ENCODE peak calls at places on chromosomes 7 and 10, in eight cellular contexts. J is naive thymus-derived CD4-positive, alpha-beta T cell; O is heart right ventricle; Q is GM23338; U is A549; B is NCI-H460; D is activated T-cell treated with anti-CD3 and anti-CD28 coated beads for 1 hour; M is ELR. P is an unnamed sample.

GRCh38 chr10:29212597-29212996 is 76.3 kb upstream of the LYZL1 start:
- DNase-seq in O (no peak), M (no peak), J (no peak), U (no peak), B (no peak), Q (no peak), D (no peak), P (no peak)

GRCh38 chr7:26567263-26567662 is 275.6 kb downstream of the SNX10 start:
- DNase-seq in U (no peak), M (no peak), O (no peak), D (no peak), Q (peak), J (no peak), B (no peak), P (no peak)

GRCh38 chr10:43140414-43140813 is 2.2 kb downstream of the CSGALNACT2 start:
- DNase-seq in U (peak), B (peak), O (no peak), D (no peak), Q (no peak), M (peak), J (peak), P (peak)

GRCh38 chr10:58641095-58641531 is 128.4 kb downstream of the BICC1 start:
- DNase-seq in J (no peak), O (no peak), U (peak), B (no peak), D (no peak), Q (peak), M (peak), P (no peak)

GRCh38 chr7:70776627-70777101 is 355.3 kb upstream of the GALNT17 start:
- DNase-seq in O (no peak), U (no peak), D (no peak), Q (no peak), J (no peak), M (no peak), B (no peak), P (no peak)

GRCh38 chr10:25952857-25953256 is 18.8 kb downstream of the MYO3A start:
- DNase-seq in B (no peak), Q (no peak), U (no peak), O (no peak), D (no peak), M (no peak), J (no peak), P (no peak)

GRCh38 chr7:11261470-11261869 is 287.8 kb downstream of the PHF14 start:
- DNase-seq in U (peak), M (no peak), J (no peak), O (no peak), D (no peak), B (no peak), Q (no peak), P (no peak)

GRCh38 chr7:97174308-97174707 is 56.8 kb downstream of the SDHAF3 start:
- DNase-seq in J (no peak), O (no peak), Q (no peak), M (peak), B (no peak), D (no peak), U (no peak), P (no peak)

GRCh38 chr7:33459340-33459751 is 330.0 kb downstream of the BBS9 start:
- DNase-seq in D (no peak), O (no peak), B (peak), Q (peak), M (peak), U (peak), J (no peak), P (peak)

GRCh38 chr7:128352138-128352537 is 8.4 kb upstream of the RBM28 start:
- DNase-seq in Q (peak), B (no peak), O (peak), J (peak), D (no peak), M (no peak), U (peak), P (no peak)

GRCh38 chr7:113371376-113372043 is 253.2 kb upstream of the SMIM30 start:
- DNase-seq in Q (no peak), D (no peak), J (no peak), B (no peak), M (no peak), U (no peak), O (no peak), P (no peak)

GRCh38 chr10:132948351-132948750 is 6.0 kb upstream of the CFAP46 start:
- DNase-seq in M (no peak), U (no peak), B (no peak), O (no peak), D (no peak), J (no peak), Q (no peak), P (no peak)

GRCh38 chr10:80172896-80173295 is 32.4 kb downstream of the ANXA11 start:
- DNase-seq in M (no peak), Q (no peak), J (no peak), U (no peak), D (no peak), O (no peak), B (no peak), P (no peak)

GRCh38 chr7:112121290-112121689 is 84.9 kb downstream of the DOCK4 start:
- DNase-seq in U (no peak), M (no peak), O (no peak), D (no peak), Q (no peak), J (no peak), B (no peak), P (no peak)

GRCh38 chr10:126407831-126408230 is 19.6 kb upstream of the ADAM12 start:
- DNase-seq in M (peak), B (no peak), O (no peak), Q (no peak), D (no peak), J (no peak), U (no peak), P (no peak)

GRCh38 chr7:120856621-120857352 is 1.2 kb downstream of the TSPAN12 start:
- DNase-seq in U (peak), M (peak), J (no peak), D (no peak), O (peak), Q (peak), B (peak), P (no peak)

GRCh38 chr7:77982926-77983550 is 184.5 kb downstream of the PHTF2 start:
- DNase-seq in Q (no peak), M (peak), U (peak), B (no peak), O (no peak), J (no peak), D (no peak), P (no peak)

GRCh38 chr7:151051108-151051507 is 2.8 kb downstream of the ASIC3 start:
- DNase-seq in Q (peak), J (peak), B (peak), O (peak), M (peak), D (peak), U (no peak), P (no peak)

GRCh38 chr7:53214463-53214862 is 179.0 kb downstream of the POM121L12 start:
- DNase-seq in B (no peak), U (no peak), M (no peak), D (no peak), J (no peak), Q (no peak), O (no peak), P (no peak)

GRCh38 chr7:83984076-83984475 is 210.5 kb downstream of the SEMA3A start:
- DNase-seq in D (no peak), B (no peak), M (no peak), U (no peak), J (no peak), Q (no peak), O (no peak), P (no peak)

GRCh38 chr10:98261436-98262277 is 6.3 kb downstream of the LOXL4 start:
- DNase-seq in M (no peak), Q (no peak), J (no peak), O (no peak), D (no peak), B (no peak), U (no peak), P (no peak)

GRCh38 chr10:30963994-30964930 is 67.4 kb downstream of the ZNF438 start:
- DNase-seq in M (no peak), U (no peak), J (no peak), B (no peak), Q (no peak), O (no peak), D (no peak), P (no peak)

GRCh38 chr7:17212188-17212587 is 86.3 kb upstream of the AHR start:
- DNase-seq in M (no peak), O (no peak), D (no peak), B (no peak), Q (no peak), U (no peak), J (no peak), P (no peak)

GRCh38 chr10:3132036-3133025 is 40.3 kb downstream of the PITRM1 start:
- DNase-seq in U (no peak), M (peak), D (no peak), Q (no peak), O (no peak), J (no peak), B (no peak), P (no peak)

GRCh38 chr7:154598864-154599263 is 404.1 kb downstream of the PAXIP1 start:
- DNase-seq in J (no peak), O (no peak), M (no peak), D (no peak), B (no peak), U (no peak), Q (no peak), P (no peak)

P was measured in Panc1.